ENCODE peak calls at places on chromosomes 11 and 22, in nine cellular contexts. U is tibial nerve; G is hepatocyte; X is A549; F is NB4; M is fibroblast of mammary gland; S is choroid plexus epithelial cell; A is body of pancreas; V is CD4-positive, alpha-beta T cell. D is an unnamed sample.

GRCh38 chr11:78476066-78476465 is 58.4 kb upstream of the GAB2 start:
- DNase-seq in U (no peak), G (no peak), X (no peak), F (no peak), M (peak; percentile 5), S (peak; percentile 12), A (no peak), V (no peak), D (no peak)

GRCh38 chr11:32402836-32403235 is 32.5 kb downstream of the WT1 start:
- DNase-seq in U (no peak), G (no peak), X (no peak), F (no peak), M (no peak), S (no peak), A (no peak), V (no peak), D (no peak)

GRCh38 chr22:46386312-46386711 is 50.8 kb downstream of the TRMU start:
- DNase-seq in U (no peak), G (no peak), X (no peak), F (no peak), M (no peak), S (no peak), A (no peak), V (no peak), D (no peak)

GRCh38 chr22:29886601-29887000 is 3.6 kb downstream of the MTMR3 start:
- DNase-seq in U (no peak), G (no peak), X (no peak), F (peak; percentile 62), M (no peak), S (no peak), A (no peak), V (no peak), D (no peak)

GRCh38 chr11:597166-597725 is 18.5 kb downstream of the IRF7 start:
- DNase-seq in U (no peak), G (no peak), X (no peak), F (no peak), M (no peak), S (no peak), A (no peak), V (no peak), D (no peak)

GRCh38 chr11:10317281-10317755 is 12.4 kb downstream of the ADM start:
- DNase-seq in U (no peak), G (no peak), X (no peak), F (no peak), M (no peak), S (no peak), A (no peak), V (no peak), D (no peak)

GRCh38 chr11:76653674-76654309 is 16.8 kb downstream of the LRRC32 start:
- DNase-seq in U (peak; percentile 53), G (peak; percentile 46), X (no peak), F (no peak), M (peak; percentile 87), S (peak; percentile 81), A (peak; percentile 53), V (no peak), D (no peak)

GRCh38 chr22:23192558-23192957 is 12.2 kb downstream of the BCR start:
- DNase-seq in U (no peak), G (no peak), X (no peak), F (no peak), M (no peak), S (no peak), A (no peak), V (no peak), D (no peak)

GRCh38 chr11:76380161-76380976 is 563 bp downstream of the THAP12 start:
- DNase-seq in U (no peak), G (no peak), X (peak; percentile 23), F (peak; percentile 58), M (peak; percentile 31), S (peak; percentile 18), A (no peak), V (peak; percentile 26), D (no peak)

GRCh38 chr22:46193898-46194310 is 43.6 kb downstream of the PPARA start:
- DNase-seq in U (no peak), G (no peak), X (no peak), F (no peak), M (no peak), S (no peak), A (no peak), V (no peak), D (no peak)

GRCh38 chr11:2825886-2826678 is 59.5 kb downstream of the CDKN1C start:
- DNase-seq in U (peak; percentile 81), G (peak; percentile 91), X (peak; percentile 20), F (peak; percentile 92), M (peak; percentile 93), S (peak; percentile 99), A (peak; percentile 76), V (no peak), D (no peak)

GRCh38 chr11:61495801-61496601 is 12.5 kb upstream of the LRRC10B start:
- DNase-seq in U (no peak), G (no peak), X (no peak), F (no peak), M (no peak), S (no peak), A (peak; percentile 54), V (no peak), D (no peak)

GRCh38 chr11:5210376-5210885 is 9.9 kb upstream of the OR51V1 start:
- DNase-seq in U (no peak), G (no peak), X (no peak), F (no peak), M (no peak), S (no peak), A (no peak), V (no peak), D (no peak)

GRCh38 chr11:86577663-86578636 is 94.5 kb downstream of the ME3 start:
- DNase-seq in U (peak; percentile 64), G (peak; percentile 72), X (peak; percentile 63), F (no peak), M (peak; percentile 97), S (peak; percentile 90), A (peak; percentile 60), V (no peak), D (no peak)

GRCh38 chr11:111697910-111698309 is 68.3 kb downstream of the PPP2R1B start:
- DNase-seq in U (no peak), G (no peak), X (no peak), F (no peak), M (no peak), S (no peak), A (no peak), V (no peak), D (no peak)

GRCh38 chr22:28297504-28297903 is 378.4 kb upstream of the PITPNB start:
- DNase-seq in U (no peak), G (no peak), X (no peak), F (peak; percentile 29), M (no peak), S (peak; percentile 5), A (no peak), V (no peak), D (no peak)

GRCh38 chr11:2779981-2780849 is 80.4 kb upstream of the KCNQ1OT1 start:
- DNase-seq in U (no peak), G (peak; percentile 48), X (no peak), F (peak; percentile 54), M (no peak), S (peak; percentile 22), A (peak; percentile 18), V (no peak), D (peak; percentile 14)

GRCh38 chr22:17303840-17304779 is 65.2 kb upstream of the CECR2 start:
- DNase-seq in U (no peak), G (no peak), X (no peak), F (peak; percentile 17), M (no peak), S (no peak), A (no peak), V (peak; percentile 29), D (peak; percentile 37)

GRCh38 chr11:44950625-44951472 is at the start of gene TP53I11:
- DNase-seq in U (peak; percentile 31), G (peak; percentile 85), X (peak; percentile 53), F (peak; percentile 92), M (peak; percentile 57), S (peak; percentile 55), A (peak; percentile 82), V (peak; percentile 33), D (peak; percentile 74)

GRCh38 chr11:45754261-45754709 is 50.7 kb upstream of the SLC35C1 start:
- DNase-seq in U (no peak), G (peak; percentile 67), X (no peak), F (no peak), M (no peak), S (peak; percentile 47), A (peak; percentile 83), V (no peak), D (no peak)

DNA sequence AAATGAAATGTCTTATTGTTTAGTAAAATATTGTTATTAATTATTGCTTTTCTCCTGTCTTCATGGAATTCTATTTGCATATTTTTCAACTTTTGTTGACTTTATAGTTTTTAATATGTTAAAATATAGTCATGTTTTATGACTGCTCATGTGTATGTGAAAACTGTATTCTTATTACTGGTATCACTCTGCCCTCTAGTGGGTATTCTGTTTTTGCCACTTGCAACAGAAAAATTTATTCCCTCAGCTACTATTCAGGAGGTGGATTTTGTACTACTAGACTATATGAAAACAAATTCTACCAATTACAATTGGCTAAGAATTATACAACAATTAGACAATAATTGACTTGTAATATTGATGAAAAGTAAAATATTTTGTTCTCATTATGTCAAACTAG is 45.0 kb downstream of the OR4C6 start:
- DNase-seq in U (no peak), G (peak; percentile 9), X (peak; percentile 4), F (peak; percentile 58), M (peak; percentile 39), S (peak; percentile 70), A (no peak), V (no peak), D (no peak)
- TF ChIP-seq CTCF in U (peak; percentile 31), G (peak; percentile 41), X (peak; percentile 47), F (peak; percentile 54), M (peak; percentile 48), S (peak; percentile 60), A (peak; percentile 42), V (no peak), D (no peak)

GRCh38 chr11:64803163-64803845 is at the start of gene MAP4K2:
- DNase-seq in U (peak; percentile 91), G (peak; percentile 97), X (peak; percentile 85), F (peak; percentile 86), M (peak; percentile 72), S (peak; percentile 75), A (peak; percentile 88), V (peak; percentile 81), D (peak; percentile 91)
- TF ChIP-seq CTCF in U (peak; percentile 39), G (peak; percentile 28), X (peak; percentile 34), F (peak; percentile 23), M (no peak), S (no peak), A (peak; percentile 21), V (no peak), D (no peak)

DNA sequence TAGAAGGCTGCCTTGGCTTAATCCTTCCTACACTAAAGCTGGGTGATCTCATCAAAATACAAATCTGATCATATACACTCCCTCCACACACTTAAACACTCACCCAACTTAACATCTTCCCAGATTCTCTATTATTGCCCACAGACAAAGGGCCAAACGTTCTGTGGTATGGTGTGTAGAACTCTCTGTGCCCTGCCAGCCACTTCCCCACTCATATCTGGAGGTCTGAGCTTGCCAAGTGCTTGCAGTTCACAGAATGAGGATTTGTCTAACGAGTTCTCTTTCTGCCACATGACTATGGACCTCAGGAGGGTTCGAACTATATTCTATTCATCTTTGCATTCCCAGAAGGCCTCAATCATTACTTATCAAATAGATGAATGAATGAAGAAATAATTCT is 77.6 kb downstream of the MPPED2 start:
- DNase-seq in U (no peak), G (no peak), X (no peak), F (no peak), M (no peak), S (no peak), A (no peak), V (no peak), D (no peak)
- TF ChIP-seq CTCF in U (no peak), G (no peak), X (no peak), F (no peak), M (no peak), S (no peak), A (no peak), V (no peak), D (no peak)

GRCh38 chr11:19307498-19307897 is 66.8 kb upstream of the E2F8 start:
- DNase-seq in U (no peak), G (no peak), X (no peak), F (no peak), M (no peak), S (no peak), A (no peak), V (no peak), D (no peak)
- TF ChIP-seq CTCF in U (no peak), G (no peak), X (no peak), F (no peak), M (no peak), S (no peak), A (no peak), V (no peak), D (no peak)

D was measured in activated B cell treated with CpG ODN at 0.5 μM for 24 hours.